ENCODE peak calls at places on chromosomes 7 and 10, in four cellular contexts. P is mesendoderm, D is IMR-90, X is H1. E is an unnamed sample.

GRCh38 chr10:14527134-14527780 is 196.5 kb upstream of the FRMD4A start:
- DNase-seq in P (no peak), D (no peak), X (no peak), E (no peak)

GRCh38 chr7:103093429-103093828 is 18.5 kb downstream of the ARMC10 start:
- DNase-seq in P (no peak), D (no peak), X (no peak), E (no peak)

GRCh38 chr7:5629941-5630340 is 151.5 kb downstream of the RNF216 start:
- DNase-seq in P (peak), D (peak), X (peak), E (no peak)

GRCh38 chr10:31867646-31868045 is 61.0 kb downstream of the ARHGAP12 start:
- DNase-seq in P (no peak), D (peak), X (no peak), E (no peak)

GRCh38 chr7:12703881-12704280 is 16.4 kb downstream of the ARL4A start:
- DNase-seq in P (no peak), D (peak), X (no peak), E (no peak)

GRCh38 chr7:75572396-75572795 is 80.3 kb downstream of the SPDYE5 start:
- DNase-seq in P (no peak), D (no peak), X (no peak), E (no peak)

GRCh38 chr10:116752563-116752962 is 10.2 kb upstream of the HSPA12A start:
- DNase-seq in P (no peak), D (peak), X (no peak), E (no peak)

GRCh38 chr7:9523579-9523978 is 1090.2 kb downstream of the NXPH1 start:
- DNase-seq in P (no peak), D (no peak), X (no peak), E (no peak)

GRCh38 chr10:60480865-60481563 is 91.3 kb upstream of the ANK3 start:
- DNase-seq in P (no peak), D (peak), X (no peak), E (no peak)

GRCh38 chr7:73521636-73522080 is 435 bp downstream of the BAZ1B start:
- DNase-seq in P (peak), D (peak), X (peak), E (peak)

GRCh38 chr7:14085901-14086300 is 96.4 kb upstream of the ETV1 start:
- DNase-seq in P (peak), D (no peak), X (no peak), E (no peak)

GRCh38 chr10:117860135-117860534 is 186.6 kb downstream of the RAB11FIP2 start:
- DNase-seq in P (no peak), D (no peak), X (no peak), E (no peak)

GRCh38 chr10:91229683-91230082 is 9.2 kb downstream of the PCGF5 start:
- DNase-seq in P (no peak), D (no peak), X (no peak), E (no peak)

GRCh38 chr7:151505836-151506468 is 13.7 kb downstream of the RHEB start:
- DNase-seq in P (no peak), D (no peak), X (no peak), E (no peak)

GRCh38 chr10:110503528-110504110 is 5.9 kb downstream of the DUSP5 start:
- DNase-seq in P (no peak), D (no peak), X (no peak), E (no peak)

GRCh38 chr7:37732253-37732652 is 48.7 kb downstream of the GPR141 start:
- DNase-seq in P (peak), D (no peak), X (peak), E (peak)

GRCh38 chr10:116104210-116104932 is 168.6 kb downstream of the GFRA1 start:
- DNase-seq in P (no peak), D (no peak), X (no peak), E (no peak)

GRCh38 chr10:133274751-133275682 is 1.7 kb downstream of the ADAM8 start:
- DNase-seq in P (no peak), D (no peak), X (no peak), E (no peak)

GRCh38 chr10:127322286-127322685 is 125.9 kb upstream of the INSYN2A start:
- DNase-seq in P (no peak), D (no peak), X (no peak), E (no peak)

GRCh38 chr7:23619141-23619540 is 22.0 kb downstream of the CCDC126 start:
- DNase-seq in P (no peak), D (no peak), X (no peak), E (no peak)

GRCh38 chr7:30800785-30801252 is 29.6 kb downstream of the MINDY4 start:
- DNase-seq in P (peak), D (peak), X (peak), E (peak)

GRCh38 chr7:70659263-70659662 is 472.7 kb upstream of the GALNT17 start:
- DNase-seq in P (no peak), D (no peak), X (no peak), E (no peak)

GRCh38 chr10:69655868-69656555 is 26.0 kb downstream of the FAM241B start:
- DNase-seq in P (peak), D (no peak), X (no peak), E (peak)

GRCh38 chr7:158824028-158824427 is 5.3 kb downstream of the ESYT2 start:
- DNase-seq in P (no peak), D (no peak), X (no peak), E (no peak)

GRCh38 chr7:7639847-7640220 is 718 bp upstream of the UMAD1 start:
- DNase-seq in P (no peak), D (peak), X (no peak), E (no peak)

GRCh38 chr10:80177781-80178636 is 27.3 kb downstream of the ANXA11 start:
- DNase-seq in P (no peak), D (peak), X (no peak), E (no peak)

GRCh38 chr7:20083781-20084180 is 133.4 kb downstream of the MACC1 start:
- DNase-seq in P (peak), D (peak), X (no peak), E (no peak)

GRCh38 chr7:94289071-94289470 is 105.6 kb upstream of the COL1A2 start:
- DNase-seq in P (peak), D (peak), X (peak), E (peak)

GRCh38 chr7:115274-115911 is 77.0 kb upstream of the FAM20C start:
- DNase-seq in P (no peak), D (peak), X (no peak), E (no peak)

GRCh38 chr10:47332371-47332770 is 10.1 kb downstream of the GDF2 start:
- DNase-seq in P (no peak), D (no peak), X (no peak), E (no peak)

GRCh38 chr7:43621729-43622448 is 39.0 kb downstream of the STK17A start:
- DNase-seq in P (no peak), D (no peak), X (no peak), E (no peak)

GRCh38 chr7:45683556-45684148 is 109.5 kb downstream of the ADCY1 start:
- DNase-seq in P (no peak), D (no peak), X (peak), E (peak)

GRCh38 chr10:95267261-95267660 is 23.5 kb downstream of the PDLIM1 start:
- DNase-seq in P (no peak), D (no peak), X (no peak), E (no peak)

GRCh38 chr7:93232673-93233018 is 480 bp downstream of the VPS50 start:
- DNase-seq in P (peak), D (no peak), X (no peak), E (no peak)

GRCh38 chr7:139813689-139814088 is 15.4 kb upstream of the TBXAS1 start:
- DNase-seq in P (no peak), D (no peak), X (no peak), E (no peak)

GRCh38 chr10:57188846-57189245 is 827.8 kb upstream of the ZWINT start:
- DNase-seq in P (no peak), D (no peak), X (no peak), E (no peak)

GRCh38 chr7:87110778-87111177 is 41.5 kb upstream of the DMTF1 start:
- DNase-seq in P (no peak), D (peak), X (no peak), E (no peak)

DNA sequence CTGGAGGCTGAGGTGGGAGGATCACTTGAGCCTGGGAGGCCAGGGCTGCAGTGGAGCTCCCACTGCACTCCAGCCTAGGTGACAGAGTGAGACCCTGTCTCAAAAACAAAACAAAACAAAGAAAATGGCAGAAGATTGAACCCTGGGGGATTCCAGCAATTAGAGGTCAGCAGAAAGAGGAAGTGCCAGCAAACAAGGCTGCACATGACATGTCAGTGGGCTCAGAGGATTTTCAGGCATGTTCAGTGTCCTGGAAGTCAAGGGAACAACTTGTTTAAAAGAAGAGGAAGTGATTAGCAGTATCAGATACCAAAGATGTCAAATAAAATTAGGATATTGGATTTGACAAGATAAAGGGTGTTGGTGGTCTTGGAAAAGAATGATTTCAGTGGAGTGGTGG is 32.3 kb downstream of the RAB18 start:
- DNase-seq in P (no peak), D (no peak), X (no peak), E (no peak)
- H3K4ac ChIP-seq in P (no peak), D (no peak), X (no peak), E (no peak)

GRCh38 chr10:78341953-78342614 is 308.4 kb downstream of the RPS24 start:
- DNase-seq in P (no peak), D (no peak), X (peak), E (peak)

GRCh38 chr10:78339251-78339650 is 305.6 kb downstream of the RPS24 start:
- DNase-seq in P (no peak), D (no peak), X (peak), E (peak)

GRCh38 chr10:78343266-78343665 is 309.6 kb downstream of the RPS24 start:
- DNase-seq in P (no peak), D (no peak), X (no peak), E (peak)

GRCh38 chr10:78346721-78347120 is 313.1 kb downstream of the RPS24 start:
- DNase-seq in P (no peak), D (no peak), X (no peak), E (no peak)

DNA sequence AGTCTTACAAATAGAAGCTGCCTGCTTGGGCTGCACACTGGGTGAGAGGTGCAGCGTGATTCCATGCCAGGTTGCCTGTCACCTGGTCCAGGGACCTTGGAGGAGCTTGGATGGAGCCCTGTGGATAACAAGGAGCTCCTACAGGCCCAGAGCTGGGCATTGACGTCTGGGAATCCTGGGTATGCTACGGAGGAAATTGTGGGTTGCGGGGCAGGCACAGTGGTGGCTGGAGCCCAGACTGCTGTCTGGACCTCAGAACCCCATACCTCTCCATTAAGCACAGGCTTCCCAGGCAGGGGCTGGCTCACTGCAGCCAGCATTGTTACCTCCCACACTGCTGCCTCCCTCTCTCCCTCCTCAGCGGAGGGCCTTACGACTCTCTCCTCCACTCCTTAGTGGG is 309.1 kb downstream of the RPS24 start:
- DNase-seq in P (no peak), D (no peak), X (peak), E (peak)
- H3K56ac ChIP-seq in P (no peak), D (no peak), X (no peak), E (no peak)

GRCh38 chr10:18822156-18822555 is 162.9 kb downstream of the ARL5B start:
- DNase-seq in P (peak), D (peak), X (peak), E (no peak)
- H3K4ac ChIP-seq in P (no peak), D (no peak), X (no peak), E (no peak)

GRCh38 chr7:2919256-2919655 is 75.1 kb upstream of the GNA12 start:
- DNase-seq in P (no peak), D (no peak), X (no peak), E (no peak)
- H3K56ac ChIP-seq in P (no peak), D (no peak), X (no peak), E (no peak)

GRCh38 chr10:113266152-113266551 is 286.7 kb upstream of the HABP2 start:
- DNase-seq in P (no peak), D (no peak), X (no peak), E (no peak)

GRCh38 chr10:113267616-113268015 is 285.2 kb upstream of the HABP2 start:
- DNase-seq in P (no peak), D (peak), X (no peak), E (no peak)

GRCh38 chr10:113261130-113261529 is 291.7 kb upstream of the HABP2 start:
- DNase-seq in P (no peak), D (no peak), X (no peak), E (no peak)

GRCh38 chr10:113261806-113262205 is 291.0 kb upstream of the HABP2 start:
- DNase-seq in P (no peak), D (no peak), X (no peak), E (no peak)

GRCh38 chr10:113264333-113265131 is 288.3 kb upstream of the HABP2 start:
- DNase-seq in P (no peak), D (no peak), X (no peak), E (no peak)
- H3K4ac ChIP-seq in P (no peak), D (no peak), X (no peak), E (no peak)

E was measured in H9.